ENCODE peak calls at places on chromosomes 4 and X, in six cellular contexts. One of them, this sample, is unnamed.

GRCh38 chr4:77113069-77113468 is 37.3 kb upstream of the CCNI start:
- DNase-seq in effector memory CD4-positive, alpha-beta T cell: no peak
- DNase-seq in stimulated activated CD4-positive, alpha-beta T cell treated with anti-CD3 and anti-CD28 coated beads, Interleukin-2, amount 100 ng/mL, for 48 hours: no peak
- DNase-seq in activated T-helper 1 cell treated with anti-CD3 and anti-CD28 coated beads, Interleukin-12 subunit alpha, Interleukin-12 subunit beta, Interleukin-2, Interleukin-4 antibody, amounts not matched to agents 30 ng/mL and 10 ng/mL and 1 ng/mL, durations not matched to agents 14 hours and 24 hours and 36 hours: no peak
- DNase-seq in ovary: no peak
- DNase-seq in NCI-H1048: no peak
- DNase-seq in this sample: no peak

GRCh38 chrX:25144043-25144940 is 128.5 kb upstream of the ARX start:
- DNase-seq in effector memory CD4-positive, alpha-beta T cell: peak; percentile 18
- DNase-seq in stimulated activated CD4-positive, alpha-beta T cell treated with anti-CD3 and anti-CD28 coated beads, Interleukin-2, amount 100 ng/mL, for 48 hours: peak; percentile 23
- DNase-seq in activated T-helper 1 cell treated with anti-CD3 and anti-CD28 coated beads, Interleukin-12 subunit alpha, Interleukin-12 subunit beta, Interleukin-2, Interleukin-4 antibody, amounts not matched to agents 30 ng/mL and 10 ng/mL and 1 ng/mL, durations not matched to agents 14 hours and 24 hours and 36 hours: no peak
- DNase-seq in ovary: peak; percentile 77
- DNase-seq in NCI-H1048: peak; percentile 41
- DNase-seq in this sample: peak; percentile 9

GRCh38 chr4:123415977-123416376 is 19.4 kb downstream of the SPRY1 start:
- DNase-seq in effector memory CD4-positive, alpha-beta T cell: no peak
- DNase-seq in stimulated activated CD4-positive, alpha-beta T cell treated with anti-CD3 and anti-CD28 coated beads, Interleukin-2, amount 100 ng/mL, for 48 hours: no peak
- DNase-seq in activated T-helper 1 cell treated with anti-CD3 and anti-CD28 coated beads, Interleukin-12 subunit alpha, Interleukin-12 subunit beta, Interleukin-2, Interleukin-4 antibody, amounts not matched to agents 30 ng/mL and 10 ng/mL and 1 ng/mL, durations not matched to agents 14 hours and 24 hours and 36 hours: peak; percentile 47
- DNase-seq in ovary: no peak
- DNase-seq in NCI-H1048: no peak
- DNase-seq in this sample: no peak

GRCh38 chrX:22383988-22384387 is 111.3 kb downstream of the CBLL2 start:
- DNase-seq in effector memory CD4-positive, alpha-beta T cell: no peak
- DNase-seq in stimulated activated CD4-positive, alpha-beta T cell treated with anti-CD3 and anti-CD28 coated beads, Interleukin-2, amount 100 ng/mL, for 48 hours: no peak
- DNase-seq in activated T-helper 1 cell treated with anti-CD3 and anti-CD28 coated beads, Interleukin-12 subunit alpha, Interleukin-12 subunit beta, Interleukin-2, Interleukin-4 antibody, amounts not matched to agents 30 ng/mL and 10 ng/mL and 1 ng/mL, durations not matched to agents 14 hours and 24 hours and 36 hours: no peak
- DNase-seq in ovary: no peak
- DNase-seq in NCI-H1048: no peak
- DNase-seq in this sample: no peak

GRCh38 chrX:70592091-70592490 is 147.5 kb downstream of the DLG3 start:
- DNase-seq in effector memory CD4-positive, alpha-beta T cell: no peak
- DNase-seq in stimulated activated CD4-positive, alpha-beta T cell treated with anti-CD3 and anti-CD28 coated beads, Interleukin-2, amount 100 ng/mL, for 48 hours: peak; percentile 7
- DNase-seq in activated T-helper 1 cell treated with anti-CD3 and anti-CD28 coated beads, Interleukin-12 subunit alpha, Interleukin-12 subunit beta, Interleukin-2, Interleukin-4 antibody, amounts not matched to agents 30 ng/mL and 10 ng/mL and 1 ng/mL, durations not matched to agents 14 hours and 24 hours and 36 hours: peak; percentile 5
- DNase-seq in ovary: no peak
- DNase-seq in NCI-H1048: no peak
- DNase-seq in this sample: no peak

GRCh38 chr4:55435136-55435535 is 39.4 kb downstream of the TMEM165 start:
- DNase-seq in effector memory CD4-positive, alpha-beta T cell: no peak
- DNase-seq in stimulated activated CD4-positive, alpha-beta T cell treated with anti-CD3 and anti-CD28 coated beads, Interleukin-2, amount 100 ng/mL, for 48 hours: no peak
- DNase-seq in activated T-helper 1 cell treated with anti-CD3 and anti-CD28 coated beads, Interleukin-12 subunit alpha, Interleukin-12 subunit beta, Interleukin-2, Interleukin-4 antibody, amounts not matched to agents 30 ng/mL and 10 ng/mL and 1 ng/mL, durations not matched to agents 14 hours and 24 hours and 36 hours: peak; percentile 1
- DNase-seq in ovary: no peak
- DNase-seq in NCI-H1048: no peak
- DNase-seq in this sample: no peak

GRCh38 chrX:63967541-63967940 is 182.5 kb upstream of the ARHGEF9 start:
- DNase-seq in effector memory CD4-positive, alpha-beta T cell: no peak
- DNase-seq in stimulated activated CD4-positive, alpha-beta T cell treated with anti-CD3 and anti-CD28 coated beads, Interleukin-2, amount 100 ng/mL, for 48 hours: no peak
- DNase-seq in activated T-helper 1 cell treated with anti-CD3 and anti-CD28 coated beads, Interleukin-12 subunit alpha, Interleukin-12 subunit beta, Interleukin-2, Interleukin-4 antibody, amounts not matched to agents 30 ng/mL and 10 ng/mL and 1 ng/mL, durations not matched to agents 14 hours and 24 hours and 36 hours: no peak
- DNase-seq in ovary: no peak
- DNase-seq in NCI-H1048: no peak
- DNase-seq in this sample: no peak

GRCh38 chr4:108891921-108892320 is 129.1 kb upstream of the ETNPPL start:
- DNase-seq in effector memory CD4-positive, alpha-beta T cell: no peak
- DNase-seq in stimulated activated CD4-positive, alpha-beta T cell treated with anti-CD3 and anti-CD28 coated beads, Interleukin-2, amount 100 ng/mL, for 48 hours: no peak
- DNase-seq in activated T-helper 1 cell treated with anti-CD3 and anti-CD28 coated beads, Interleukin-12 subunit alpha, Interleukin-12 subunit beta, Interleukin-2, Interleukin-4 antibody, amounts not matched to agents 30 ng/mL and 10 ng/mL and 1 ng/mL, durations not matched to agents 14 hours and 24 hours and 36 hours: no peak
- DNase-seq in ovary: no peak
- DNase-seq in NCI-H1048: no peak
- DNase-seq in this sample: no peak

GRCh38 chr4:8201341-8201781 is 2.3 kb downstream of the SH3TC1 start:
- DNase-seq in effector memory CD4-positive, alpha-beta T cell: peak; percentile 11
- DNase-seq in stimulated activated CD4-positive, alpha-beta T cell treated with anti-CD3 and anti-CD28 coated beads, Interleukin-2, amount 100 ng/mL, for 48 hours: no peak
- DNase-seq in activated T-helper 1 cell treated with anti-CD3 and anti-CD28 coated beads, Interleukin-12 subunit alpha, Interleukin-12 subunit beta, Interleukin-2, Interleukin-4 antibody, amounts not matched to agents 30 ng/mL and 10 ng/mL and 1 ng/mL, durations not matched to agents 14 hours and 24 hours and 36 hours: peak; percentile 51
- DNase-seq in ovary: no peak
- DNase-seq in NCI-H1048: no peak
- DNase-seq in this sample: no peak

GRCh38 chr4:34619531-34620109 is 1624.7 kb downstream of the ARAP2 start:
- DNase-seq in effector memory CD4-positive, alpha-beta T cell: no peak
- DNase-seq in stimulated activated CD4-positive, alpha-beta T cell treated with anti-CD3 and anti-CD28 coated beads, Interleukin-2, amount 100 ng/mL, for 48 hours: no peak
- DNase-seq in activated T-helper 1 cell treated with anti-CD3 and anti-CD28 coated beads, Interleukin-12 subunit alpha, Interleukin-12 subunit beta, Interleukin-2, Interleukin-4 antibody, amounts not matched to agents 30 ng/mL and 10 ng/mL and 1 ng/mL, durations not matched to agents 14 hours and 24 hours and 36 hours: no peak
- DNase-seq in ovary: no peak
- DNase-seq in NCI-H1048: no peak
- DNase-seq in this sample: no peak

GRCh38 chr4:128380306-128380705 is 92.7 kb upstream of the PGRMC2 start:
- DNase-seq in effector memory CD4-positive, alpha-beta T cell: no peak
- DNase-seq in stimulated activated CD4-positive, alpha-beta T cell treated with anti-CD3 and anti-CD28 coated beads, Interleukin-2, amount 100 ng/mL, for 48 hours: no peak
- DNase-seq in activated T-helper 1 cell treated with anti-CD3 and anti-CD28 coated beads, Interleukin-12 subunit alpha, Interleukin-12 subunit beta, Interleukin-2, Interleukin-4 antibody, amounts not matched to agents 30 ng/mL and 10 ng/mL and 1 ng/mL, durations not matched to agents 14 hours and 24 hours and 36 hours: no peak
- DNase-seq in ovary: no peak
- DNase-seq in NCI-H1048: no peak
- DNase-seq in this sample: no peak

GRCh38 chrX:118251251-118251650 is 94.7 kb upstream of the WDR44 start:
- DNase-seq in effector memory CD4-positive, alpha-beta T cell: no peak
- DNase-seq in stimulated activated CD4-positive, alpha-beta T cell treated with anti-CD3 and anti-CD28 coated beads, Interleukin-2, amount 100 ng/mL, for 48 hours: no peak
- DNase-seq in activated T-helper 1 cell treated with anti-CD3 and anti-CD28 coated beads, Interleukin-12 subunit alpha, Interleukin-12 subunit beta, Interleukin-2, Interleukin-4 antibody, amounts not matched to agents 30 ng/mL and 10 ng/mL and 1 ng/mL, durations not matched to agents 14 hours and 24 hours and 36 hours: no peak
- DNase-seq in ovary: no peak
- DNase-seq in NCI-H1048: no peak
- DNase-seq in this sample: no peak

GRCh38 chr4:98148856-98149255 is 5.6 kb upstream of the STPG2 start:
- DNase-seq in effector memory CD4-positive, alpha-beta T cell: no peak
- DNase-seq in stimulated activated CD4-positive, alpha-beta T cell treated with anti-CD3 and anti-CD28 coated beads, Interleukin-2, amount 100 ng/mL, for 48 hours: no peak
- DNase-seq in activated T-helper 1 cell treated with anti-CD3 and anti-CD28 coated beads, Interleukin-12 subunit alpha, Interleukin-12 subunit beta, Interleukin-2, Interleukin-4 antibody, amounts not matched to agents 30 ng/mL and 10 ng/mL and 1 ng/mL, durations not matched to agents 14 hours and 24 hours and 36 hours: no peak
- DNase-seq in ovary: no peak
- DNase-seq in NCI-H1048: no peak
- DNase-seq in this sample: no peak

GRCh38 chrX:77977518-77977917 is 8.1 kb upstream of the PGAM4 start:
- DNase-seq in effector memory CD4-positive, alpha-beta T cell: no peak
- DNase-seq in stimulated activated CD4-positive, alpha-beta T cell treated with anti-CD3 and anti-CD28 coated beads, Interleukin-2, amount 100 ng/mL, for 48 hours: no peak
- DNase-seq in activated T-helper 1 cell treated with anti-CD3 and anti-CD28 coated beads, Interleukin-12 subunit alpha, Interleukin-12 subunit beta, Interleukin-2, Interleukin-4 antibody, amounts not matched to agents 30 ng/mL and 10 ng/mL and 1 ng/mL, durations not matched to agents 14 hours and 24 hours and 36 hours: no peak
- DNase-seq in ovary: no peak
- DNase-seq in NCI-H1048: no peak
- DNase-seq in this sample: no peak

GRCh38 chr4:55547461-55547770 is 707 bp upstream of the CLOCK start:
- DNase-seq in effector memory CD4-positive, alpha-beta T cell: no peak
- DNase-seq in stimulated activated CD4-positive, alpha-beta T cell treated with anti-CD3 and anti-CD28 coated beads, Interleukin-2, amount 100 ng/mL, for 48 hours: no peak
- DNase-seq in activated T-helper 1 cell treated with anti-CD3 and anti-CD28 coated beads, Interleukin-12 subunit alpha, Interleukin-12 subunit beta, Interleukin-2, Interleukin-4 antibody, amounts not matched to agents 30 ng/mL and 10 ng/mL and 1 ng/mL, durations not matched to agents 14 hours and 24 hours and 36 hours: no peak
- DNase-seq in ovary: peak; percentile 69
- DNase-seq in NCI-H1048: no peak
- DNase-seq in this sample: no peak

GRCh38 chr4:88098993-88099752 is 59.3 kb downstream of the ABCG2 start:
- DNase-seq in effector memory CD4-positive, alpha-beta T cell: no peak
- DNase-seq in stimulated activated CD4-positive, alpha-beta T cell treated with anti-CD3 and anti-CD28 coated beads, Interleukin-2, amount 100 ng/mL, for 48 hours: no peak
- DNase-seq in activated T-helper 1 cell treated with anti-CD3 and anti-CD28 coated beads, Interleukin-12 subunit alpha, Interleukin-12 subunit beta, Interleukin-2, Interleukin-4 antibody, amounts not matched to agents 30 ng/mL and 10 ng/mL and 1 ng/mL, durations not matched to agents 14 hours and 24 hours and 36 hours: no peak
- DNase-seq in ovary: no peak
- DNase-seq in NCI-H1048: no peak
- DNase-seq in this sample: no peak

GRCh38 chrX:102516314-102516936 is at the start of gene TMSB15A:
- DNase-seq in effector memory CD4-positive, alpha-beta T cell: peak; percentile 31
- DNase-seq in stimulated activated CD4-positive, alpha-beta T cell treated with anti-CD3 and anti-CD28 coated beads, Interleukin-2, amount 100 ng/mL, for 48 hours: peak; percentile 30
- DNase-seq in activated T-helper 1 cell treated with anti-CD3 and anti-CD28 coated beads, Interleukin-12 subunit alpha, Interleukin-12 subunit beta, Interleukin-2, Interleukin-4 antibody, amounts not matched to agents 30 ng/mL and 10 ng/mL and 1 ng/mL, durations not matched to agents 14 hours and 24 hours and 36 hours: peak; percentile 8
- DNase-seq in ovary: peak; percentile 80
- DNase-seq in NCI-H1048: peak; percentile 16
- DNase-seq in this sample: peak; percentile 44

GRCh38 chr4:54233128-54233696 is 4.1 kb downstream of the PDGFRA start:
- DNase-seq in effector memory CD4-positive, alpha-beta T cell: peak; percentile 39
- DNase-seq in stimulated activated CD4-positive, alpha-beta T cell treated with anti-CD3 and anti-CD28 coated beads, Interleukin-2, amount 100 ng/mL, for 48 hours: peak; percentile 78
- DNase-seq in activated T-helper 1 cell treated with anti-CD3 and anti-CD28 coated beads, Interleukin-12 subunit alpha, Interleukin-12 subunit beta, Interleukin-2, Interleukin-4 antibody, amounts not matched to agents 30 ng/mL and 10 ng/mL and 1 ng/mL, durations not matched to agents 14 hours and 24 hours and 36 hours: peak; percentile 64
- DNase-seq in ovary: peak; percentile 91
- DNase-seq in NCI-H1048: peak; percentile 66
- DNase-seq in this sample: peak; percentile 52

GRCh38 chr4:63556332-63556731 is 852.9 kb downstream of the TECRL start:
- DNase-seq in effector memory CD4-positive, alpha-beta T cell: no peak
- DNase-seq in stimulated activated CD4-positive, alpha-beta T cell treated with anti-CD3 and anti-CD28 coated beads, Interleukin-2, amount 100 ng/mL, for 48 hours: no peak
- DNase-seq in activated T-helper 1 cell treated with anti-CD3 and anti-CD28 coated beads, Interleukin-12 subunit alpha, Interleukin-12 subunit beta, Interleukin-2, Interleukin-4 antibody, amounts not matched to agents 30 ng/mL and 10 ng/mL and 1 ng/mL, durations not matched to agents 14 hours and 24 hours and 36 hours: no peak
- DNase-seq in ovary: no peak
- DNase-seq in NCI-H1048: no peak
- DNase-seq in this sample: no peak

GRCh38 chr4:188781655-188782054 is 642.4 kb downstream of the TRIML1 start:
- DNase-seq in effector memory CD4-positive, alpha-beta T cell: no peak
- DNase-seq in stimulated activated CD4-positive, alpha-beta T cell treated with anti-CD3 and anti-CD28 coated beads, Interleukin-2, amount 100 ng/mL, for 48 hours: no peak
- DNase-seq in activated T-helper 1 cell treated with anti-CD3 and anti-CD28 coated beads, Interleukin-12 subunit alpha, Interleukin-12 subunit beta, Interleukin-2, Interleukin-4 antibody, amounts not matched to agents 30 ng/mL and 10 ng/mL and 1 ng/mL, durations not matched to agents 14 hours and 24 hours and 36 hours: no peak
- DNase-seq in ovary: no peak
- DNase-seq in NCI-H1048: no peak
- DNase-seq in this sample: no peak

GRCh38 chr4:40288547-40288946 is 46.6 kb upstream of the CHRNA9 start:
- DNase-seq in effector memory CD4-positive, alpha-beta T cell: no peak
- DNase-seq in stimulated activated CD4-positive, alpha-beta T cell treated with anti-CD3 and anti-CD28 coated beads, Interleukin-2, amount 100 ng/mL, for 48 hours: no peak
- DNase-seq in activated T-helper 1 cell treated with anti-CD3 and anti-CD28 coated beads, Interleukin-12 subunit alpha, Interleukin-12 subunit beta, Interleukin-2, Interleukin-4 antibody, amounts not matched to agents 30 ng/mL and 10 ng/mL and 1 ng/mL, durations not matched to agents 14 hours and 24 hours and 36 hours: no peak
- DNase-seq in ovary: no peak
- DNase-seq in NCI-H1048: no peak
- DNase-seq in this sample: no peak

GRCh38 chr4:109315818-109316217 is 13.4 kb upstream of the COL25A1 start:
- DNase-seq in effector memory CD4-positive, alpha-beta T cell: no peak
- DNase-seq in stimulated activated CD4-positive, alpha-beta T cell treated with anti-CD3 and anti-CD28 coated beads, Interleukin-2, amount 100 ng/mL, for 48 hours: no peak
- DNase-seq in activated T-helper 1 cell treated with anti-CD3 and anti-CD28 coated beads, Interleukin-12 subunit alpha, Interleukin-12 subunit beta, Interleukin-2, Interleukin-4 antibody, amounts not matched to agents 30 ng/mL and 10 ng/mL and 1 ng/mL, durations not matched to agents 14 hours and 24 hours and 36 hours: no peak
- DNase-seq in ovary: no peak
- DNase-seq in NCI-H1048: no peak
- DNase-seq in this sample: no peak

GRCh38 chrX:10106801-10107200 is 50.0 kb upstream of the CLCN4 start:
- DNase-seq in effector memory CD4-positive, alpha-beta T cell: no peak
- DNase-seq in stimulated activated CD4-positive, alpha-beta T cell treated with anti-CD3 and anti-CD28 coated beads, Interleukin-2, amount 100 ng/mL, for 48 hours: no peak
- DNase-seq in activated T-helper 1 cell treated with anti-CD3 and anti-CD28 coated beads, Interleukin-12 subunit alpha, Interleukin-12 subunit beta, Interleukin-2, Interleukin-4 antibody, amounts not matched to agents 30 ng/mL and 10 ng/mL and 1 ng/mL, durations not matched to agents 14 hours and 24 hours and 36 hours: peak; percentile 38
- DNase-seq in ovary: no peak
- DNase-seq in NCI-H1048: no peak
- DNase-seq in this sample: peak; percentile 43

GRCh38 chr4:126991965-126992364 is 640.8 kb upstream of the INTU start:
- DNase-seq in effector memory CD4-positive, alpha-beta T cell: no peak
- DNase-seq in stimulated activated CD4-positive, alpha-beta T cell treated with anti-CD3 and anti-CD28 coated beads, Interleukin-2, amount 100 ng/mL, for 48 hours: no peak
- DNase-seq in activated T-helper 1 cell treated with anti-CD3 and anti-CD28 coated beads, Interleukin-12 subunit alpha, Interleukin-12 subunit beta, Interleukin-2, Interleukin-4 antibody, amounts not matched to agents 30 ng/mL and 10 ng/mL and 1 ng/mL, durations not matched to agents 14 hours and 24 hours and 36 hours: no peak
- DNase-seq in ovary: no peak
- DNase-seq in NCI-H1048: no peak
- DNase-seq in this sample: no peak

GRCh38 chr4:22787753-22788389 is 95.1 kb downstream of the GBA3 start:
- DNase-seq in effector memory CD4-positive, alpha-beta T cell: no peak
- DNase-seq in stimulated activated CD4-positive, alpha-beta T cell treated with anti-CD3 and anti-CD28 coated beads, Interleukin-2, amount 100 ng/mL, for 48 hours: no peak
- DNase-seq in activated T-helper 1 cell treated with anti-CD3 and anti-CD28 coated beads, Interleukin-12 subunit alpha, Interleukin-12 subunit beta, Interleukin-2, Interleukin-4 antibody, amounts not matched to agents 30 ng/mL and 10 ng/mL and 1 ng/mL, durations not matched to agents 14 hours and 24 hours and 36 hours: no peak
- DNase-seq in ovary: no peak
- DNase-seq in NCI-H1048: no peak
- DNase-seq in this sample: no peak

GRCh38 chr4:122739174-122739573 is 6.7 kb downstream of the BBS12 start:
- DNase-seq in effector memory CD4-positive, alpha-beta T cell: no peak
- DNase-seq in stimulated activated CD4-positive, alpha-beta T cell treated with anti-CD3 and anti-CD28 coated beads, Interleukin-2, amount 100 ng/mL, for 48 hours: no peak
- DNase-seq in activated T-helper 1 cell treated with anti-CD3 and anti-CD28 coated beads, Interleukin-12 subunit alpha, Interleukin-12 subunit beta, Interleukin-2, Interleukin-4 antibody, amounts not matched to agents 30 ng/mL and 10 ng/mL and 1 ng/mL, durations not matched to agents 14 hours and 24 hours and 36 hours: no peak
- DNase-seq in ovary: no peak
- DNase-seq in NCI-H1048: no peak
- DNase-seq in this sample: no peak

GRCh38 chr4:189786447-189786846 is 154.2 kb upstream of the FRG1 start:
- DNase-seq in effector memory CD4-positive, alpha-beta T cell: no peak
- DNase-seq in stimulated activated CD4-positive, alpha-beta T cell treated with anti-CD3 and anti-CD28 coated beads, Interleukin-2, amount 100 ng/mL, for 48 hours: no peak
- DNase-seq in activated T-helper 1 cell treated with anti-CD3 and anti-CD28 coated beads, Interleukin-12 subunit alpha, Interleukin-12 subunit beta, Interleukin-2, Interleukin-4 antibody, amounts not matched to agents 30 ng/mL and 10 ng/mL and 1 ng/mL, durations not matched to agents 14 hours and 24 hours and 36 hours: no peak
- DNase-seq in ovary: no peak
- DNase-seq in NCI-H1048: no peak
- DNase-seq in this sample: no peak

GRCh38 chr4:8269535-8270417 is at the start of gene HTRA3:
- DNase-seq in effector memory CD4-positive, alpha-beta T cell: no peak
- DNase-seq in stimulated activated CD4-positive, alpha-beta T cell treated with anti-CD3 and anti-CD28 coated beads, Interleukin-2, amount 100 ng/mL, for 48 hours: no peak
- DNase-seq in activated T-helper 1 cell treated with anti-CD3 and anti-CD28 coated beads, Interleukin-12 subunit alpha, Interleukin-12 subunit beta, Interleukin-2, Interleukin-4 antibody, amounts not matched to agents 30 ng/mL and 10 ng/mL and 1 ng/mL, durations not matched to agents 14 hours and 24 hours and 36 hours: no peak
- DNase-seq in ovary: peak; percentile 84
- DNase-seq in NCI-H1048: no peak
- DNase-seq in this sample: no peak

GRCh38 chr4:600850-601515 is 24.4 kb upstream of the PDE6B start:
- DNase-seq in effector memory CD4-positive, alpha-beta T cell: no peak
- DNase-seq in stimulated activated CD4-positive, alpha-beta T cell treated with anti-CD3 and anti-CD28 coated beads, Interleukin-2, amount 100 ng/mL, for 48 hours: peak; percentile 24
- DNase-seq in activated T-helper 1 cell treated with anti-CD3 and anti-CD28 coated beads, Interleukin-12 subunit alpha, Interleukin-12 subunit beta, Interleukin-2, Interleukin-4 antibody, amounts not matched to agents 30 ng/mL and 10 ng/mL and 1 ng/mL, durations not matched to agents 14 hours and 24 hours and 36 hours: no peak
- DNase-seq in ovary: no peak
- DNase-seq in NCI-H1048: no peak
- DNase-seq in this sample: no peak

This sample was measured in T follicular helper cell.